ENCODE peak calls at places on chromosomes 11 and 22, in eight cellular contexts. T is fibroblast of lung, R is stomach, N is epithelial cell of esophagus, L is A549, J is NT2/D1, Q is GM23248, S is PC-3. V is an unnamed sample.

GRCh38 chr11:40286137-40286536 is 1173.3 kb downstream of the LRRC4C start:
- DNase-seq in T (no peak), R (no peak), N (no peak), L (no peak), J (no peak), Q (no peak), S (no peak), V (no peak)

GRCh38 chr11:67999704-68000103 is 4.2 kb downstream of the UNC93B1 start:
- DNase-seq in T (no peak), R (no peak), N (no peak), L (no peak), J (no peak), Q (no peak), S (no peak), V (no peak)

GRCh38 chr11:130489716-130490115 is 41.3 kb downstream of the ADAMTS15 start:
- DNase-seq in T (no peak), R (no peak), N (no peak), L (no peak), J (no peak), Q (no peak), S (no peak), V (no peak)

GRCh38 chr11:62546244-62546936 is at the start of gene AHNAK:
- DNase-seq in T (peak; percentile 62), R (peak; percentile 87), N (peak; percentile 83), L (peak; percentile 67), J (no peak), Q (peak; percentile 90), S (peak; percentile 75), V (peak; percentile 92)

GRCh38 chr11:73361953-73362776 is 14.0 kb upstream of the RELT start:
- DNase-seq in T (no peak), R (no peak), N (no peak), L (no peak), J (peak; percentile 35), Q (no peak), S (no peak), V (no peak)

GRCh38 chr22:30381250-30381649 is 6.0 kb downstream of the RNF215 start:
- DNase-seq in T (no peak), R (no peak), N (no peak), L (no peak), J (no peak), Q (no peak), S (no peak), V (no peak)

GRCh38 chr11:4644233-4644632 is 451 bp downstream of the OR51E1 start:
- DNase-seq in T (no peak), R (no peak), N (no peak), L (no peak), J (no peak), Q (no peak), S (no peak), V (no peak)

GRCh38 chr11:5280582-5281102 is 10.9 kb upstream of the HBE1 start:
- DNase-seq in T (peak; percentile 100), R (peak; percentile 45), N (peak; percentile 99), L (peak; percentile 94), J (peak; percentile 66), Q (peak; percentile 98), S (peak; percentile 95), V (no peak)

GRCh38 chr11:5618807-5619206 is 6.0 kb upstream of the TRIM34 start:
- DNase-seq in T (peak; percentile 53), R (no peak), N (peak; percentile 89), L (no peak), J (no peak), Q (peak; percentile 93), S (peak; percentile 88), V (no peak)

DNA sequence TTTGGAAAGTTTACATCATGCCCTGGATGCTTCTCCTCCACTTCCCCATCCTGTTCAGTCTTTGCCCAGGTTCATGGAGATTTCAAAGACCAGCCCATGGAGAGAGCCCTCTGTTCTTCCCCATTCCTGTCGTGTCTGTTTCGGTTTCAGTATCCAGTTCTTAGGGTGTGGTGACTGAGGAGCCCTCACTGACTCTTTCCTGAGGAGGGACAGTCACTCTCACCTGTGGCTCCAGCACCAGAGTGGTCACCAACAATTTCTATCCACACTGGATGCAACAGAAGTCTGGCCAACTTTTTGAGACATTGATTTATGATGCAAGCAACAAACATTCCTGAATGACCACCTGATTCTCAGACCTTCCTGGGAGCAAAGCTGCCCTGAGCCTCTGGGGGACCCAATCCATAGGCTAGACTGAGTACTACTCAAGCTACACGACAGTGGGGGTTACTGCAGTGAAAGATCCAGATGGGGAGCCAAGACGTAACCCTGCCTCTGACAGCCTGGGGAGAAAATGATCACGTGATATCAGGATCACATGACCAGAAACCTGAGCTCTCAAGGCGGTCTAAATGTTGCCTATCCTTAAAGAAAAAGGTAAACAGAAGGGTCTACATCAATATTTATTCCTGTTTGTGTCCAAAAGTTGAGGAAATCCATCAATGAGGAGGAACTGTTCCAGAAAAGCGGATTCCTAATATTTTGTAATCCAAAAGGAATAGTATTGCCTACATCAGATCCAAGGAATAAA is 76.2 kb upstream of the VPREB1 start:
- DNase-seq in T (peak; percentile 91), R (no peak), N (peak; percentile 53), L (peak; percentile 11), J (no peak), Q (peak; percentile 21), S (peak; percentile 9), V (no peak)
- H3K4me3 ChIP-seq in T (peak overlapping the region; percentile 57), R (peak overlapping the region; percentile 26), N (peak overlapping the region; percentile 22), L (peak overlapping the region; percentile 36), J (no peak overlapping the region), Q (no peak overlapping the region), S (peak overlapping the region; percentile 9), V (peak overlapping the region; percentile 42)

GRCh38 chr11:93736129-93736528 is 5.2 kb downstream of the TAF1D start:
- DNase-seq in T (peak; percentile 50), R (no peak), N (no peak), L (no peak), J (no peak), Q (peak; percentile 43), S (no peak), V (no peak)
- H3K4me3 ChIP-seq in T (no peak overlapping the region), R (no peak overlapping the region), N (no peak overlapping the region), L (peak overlapping the region; percentile 90), J (no peak overlapping the region), Q (peak overlapping the region; percentile 100), S (peak overlapping the region; percentile 96), V (no peak overlapping the region)

GRCh38 chr22:22820626-22821025 is 67.0 kb upstream of the IGLL5 start:
- DNase-seq in T (no peak), R (no peak), N (no peak), L (no peak), J (no peak), Q (no peak), S (no peak), V (no peak)
- H3K4me3 ChIP-seq in T (no peak overlapping the region), R (no peak overlapping the region), N (no peak overlapping the region), L (no peak overlapping the region), J (no peak overlapping the region), Q (no peak overlapping the region), S (no peak overlapping the region), V (no peak overlapping the region)

GRCh38 chr11:44833869-44834452 is 107.2 kb downstream of the TSPAN18 start:
- DNase-seq in T (no peak), R (no peak), N (peak; percentile 6), L (no peak), J (peak; percentile 52), Q (no peak), S (peak; percentile 9), V (no peak)
- H3K4me3 ChIP-seq in T (no peak overlapping the region), R (no peak overlapping the region), N (no peak overlapping the region), L (no peak overlapping the region), J (no peak overlapping the region), Q (no peak overlapping the region), S (no peak overlapping the region), V (no peak overlapping the region)

DNA sequence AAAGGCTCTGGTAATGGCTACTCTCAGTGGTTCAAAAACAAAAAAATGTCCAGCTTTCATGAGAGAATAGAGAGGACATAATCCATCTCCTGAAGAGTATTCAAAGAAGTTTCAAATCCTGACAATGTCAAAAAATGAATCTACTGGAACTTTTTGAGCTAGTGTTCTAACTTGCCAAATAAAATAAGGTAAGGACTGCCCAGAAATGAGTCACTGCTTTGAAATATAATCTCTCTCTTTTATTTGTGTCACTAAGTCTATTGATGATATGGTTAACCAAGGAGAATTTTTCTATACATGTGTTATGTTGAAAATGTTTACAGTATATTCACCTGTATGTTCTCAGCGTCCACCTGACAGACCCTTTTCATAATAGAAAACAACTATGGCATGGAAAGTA is 3.4 kb downstream of the GUCY1A2 start:
- DNase-seq in T (peak; percentile 33), R (no peak), N (peak; percentile 35), L (no peak), J (no peak), Q (peak; percentile 37), S (peak; percentile 76), V (no peak)
- H3K4me3 ChIP-seq in T (no peak overlapping the region), R (no peak overlapping the region), N (no peak overlapping the region), L (no peak overlapping the region), J (no peak overlapping the region), Q (no peak overlapping the region), S (no peak overlapping the region), V (no peak overlapping the region)

GRCh38 chr11:128412847-128413791 is 174.2 kb downstream of the ETS1 start:
- DNase-seq in T (no peak), R (no peak), N (peak; percentile 61), L (peak; percentile 3), J (no peak), Q (peak; percentile 29), S (peak; percentile 91), V (no peak)
- H3K4me3 ChIP-seq in T (no peak overlapping the region), R (no peak overlapping the region), N (no peak overlapping the region), L (no peak overlapping the region), J (no peak overlapping the region), Q (no peak overlapping the region), S (no peak overlapping the region), V (no peak overlapping the region)

V was measured in coronary artery.